ENCODE peak calls at places on chromosome 1, in eight cellular contexts. B, F, K, T, V, H, E and O are unnamed samples.
A peak's percentile ranks its signal among the peaks of the same experiment; 100 is the strongest.

GRCh38 chr1:161305872-161306519 is 3.8 kb downstream of the MPZ start:
- DNase-seq in B (peak; percentile 77), F (peak; percentile 70), K (peak; percentile 80), T (no peak), V (peak; percentile 88), H (peak; percentile 90), E (peak; percentile 37), O (peak; percentile 79)

GRCh38 chr1:51583532-51583931 is 33.4 kb upstream of the OSBPL9 start:
- DNase-seq in B (peak; percentile 96), F (no peak), K (no peak), T (peak; percentile 62), V (no peak), H (peak; percentile 27), E (peak; percentile 61), O (no peak)

GRCh38 chr1:21725738-21726392 is 56.7 kb upstream of the RAP1GAP start:
- DNase-seq in B (no peak), F (no peak), K (no peak), T (no peak), V (no peak), H (no peak), E (no peak), O (no peak)

GRCh38 chr1:29758764-29759499 is 522.6 kb downstream of the PTPRU start:
- DNase-seq in B (no peak), F (no peak), K (no peak), T (no peak), V (no peak), H (no peak), E (no peak), O (no peak)

GRCh38 chr1:93692983-93693591 is 11.4 kb upstream of the BCAR3 start:
- DNase-seq in B (peak; percentile 68), F (no peak), K (peak; percentile 89), T (peak; percentile 95), V (peak; percentile 39), H (no peak), E (peak; percentile 79), O (no peak)

GRCh38 chr1:226575436-226576390 is 27.1 kb downstream of the STUM start:
- DNase-seq in B (no peak), F (no peak), K (no peak), T (no peak), V (no peak), H (no peak), E (no peak), O (peak; percentile 54)

GRCh38 chr1:38076455-38076854 is 29.9 kb upstream of the POU3F1 start:
- DNase-seq in B (no peak), F (no peak), K (no peak), T (no peak), V (no peak), H (no peak), E (no peak), O (no peak)

GRCh38 chr1:221699582-221700519 is 42.0 kb downstream of the DUSP10 start:
- DNase-seq in B (peak; percentile 25), F (no peak), K (no peak), T (no peak), V (no peak), H (no peak), E (peak; percentile 38), O (no peak)

GRCh38 chr1:3625151-3625907 is 514 bp downstream of the TPRG1L start:
- DNase-seq in B (peak; percentile 61), F (peak; percentile 31), K (no peak), T (peak; percentile 44), V (no peak), H (peak; percentile 70), E (peak; percentile 68), O (peak; percentile 54)

GRCh38 chr1:84876353-84876752 is 16.7 kb downstream of the LPAR3 start:
- DNase-seq in B (no peak), F (no peak), K (no peak), T (no peak), V (no peak), H (no peak), E (no peak), O (no peak)

GRCh38 chr1:186605762-186606350 is 74.4 kb downstream of the PTGS2 start:
- DNase-seq in B (peak; percentile 85), F (no peak), K (peak; percentile 56), T (peak; percentile 18), V (peak; percentile 51), H (no peak), E (peak; percentile 17), O (peak; percentile 51)

GRCh38 chr1:194919146-194919545 is 1689.1 kb downstream of the KCNT2 start:
- DNase-seq in B (no peak), F (no peak), K (no peak), T (no peak), V (no peak), H (no peak), E (no peak), O (no peak)

GRCh38 chr1:2314803-2315710 is 76.3 kb downstream of the MORN1 start:
- DNase-seq in B (peak; percentile 52), F (peak; percentile 67), K (no peak), T (no peak), V (peak; percentile 50), H (peak; percentile 37), E (peak; percentile 93), O (no peak)

GRCh38 chr1:74689800-74690696 is 16.5 kb upstream of the ERICH3 start:
- DNase-seq in B (peak; percentile 77), F (no peak), K (peak; percentile 32), T (peak; percentile 7), V (peak; percentile 60), H (no peak), E (peak; percentile 35), O (peak; percentile 80)

GRCh38 chr1:97942161-97943123 is 21.6 kb upstream of the DPYD start:
- DNase-seq in B (no peak), F (no peak), K (no peak), T (no peak), V (no peak), H (no peak), E (no peak), O (no peak)

GRCh38 chr1:12040457-12041051 is 21.3 kb downstream of the MIIP start:
- DNase-seq in B (peak; percentile 87), F (no peak), K (no peak), T (peak; percentile 80), V (no peak), H (no peak), E (peak; percentile 54), O (peak; percentile 17)

GRCh38 chr1:204623894-204624361 is 61.6 kb downstream of the LRRN2 start:
- DNase-seq in B (no peak), F (no peak), K (peak; percentile 21), T (no peak), V (peak; percentile 29), H (no peak), E (no peak), O (no peak)

GRCh38 chr1:230345139-230345885 is 80.8 kb downstream of the PGBD5 start:
- DNase-seq in B (no peak), F (no peak), K (no peak), T (no peak), V (no peak), H (no peak), E (no peak), O (no peak)